ENCODE peak calls at places on chromosomes 5 and 9, in seven cellular contexts. H is right atrium auricular region; M is ELR; Y is stimulated activated CD4-positive, alpha-beta T cell treated with anti-CD3 and anti-CD28 coated beads, Interleukin-12 subunit alpha, Interleukin-12 subunit beta, amount 100 ng/mL, for 4 hours; E is stimulated activated effector memory CD8-positive, alpha-beta T cell treated with anti-CD3 and anti-CD28 coated beads, Interleukin-12 subunit alpha, Interleukin-12 subunit beta, amount 100 ng/mL, for 72 hours; A is neuronal stem cell; G is epithelial cell of esophagus. B is an unnamed sample.

GRCh38 chr5:135173662-135174290 is 139.7 kb upstream of the PITX1 start:
- DNase-seq in H (peak), M (no peak), Y (no peak), E (no peak), A (no peak), G (no peak), B (no peak)

GRCh38 chr9:134652291-134653225 is 11.0 kb downstream of the COL5A1 start:
- DNase-seq in H (no peak), M (no peak), Y (no peak), E (no peak), A (no peak), G (no peak), B (no peak)

GRCh38 chr9:26882154-26882553 is 10.4 kb downstream of the CAAP1 start:
- DNase-seq in H (no peak), M (no peak), Y (no peak), E (no peak), A (no peak), G (no peak), B (no peak)

GRCh38 chr9:105030285-105030684 is 102.3 kb upstream of the ABCA1 start:
- DNase-seq in H (no peak), M (no peak), Y (no peak), E (no peak), A (no peak), G (peak), B (no peak)

GRCh38 chr9:98852961-98853360 is 45.5 kb downstream of the GALNT12 start:
- DNase-seq in H (no peak), M (no peak), Y (no peak), E (no peak), A (no peak), G (no peak), B (no peak)

GRCh38 chr9:93470391-93470790 is 17.0 kb upstream of the FAM120AOS start:
- DNase-seq in H (no peak), M (no peak), Y (no peak), E (no peak), A (no peak), G (no peak), B (no peak)

GRCh38 chr9:133529457-133529856 is 4.7 kb upstream of the MYMK start:
- DNase-seq in H (no peak), M (no peak), Y (no peak), E (no peak), A (no peak), G (no peak), B (no peak)

GRCh38 chr5:80780761-80781285 is 126.0 kb upstream of the DHFR start:
- DNase-seq in H (no peak), M (no peak), Y (no peak), E (no peak), A (no peak), G (no peak), B (no peak)

GRCh38 chr5:18882162-18882561 is 1105.8 kb downstream of the CDH18 start:
- DNase-seq in H (no peak), M (no peak), Y (no peak), E (no peak), A (no peak), G (peak), B (peak)

GRCh38 chr9:36765077-36765390 is 192.3 kb downstream of the MELK start:
- DNase-seq in H (no peak), M (no peak), Y (no peak), E (no peak), A (no peak), G (no peak), B (no peak)

GRCh38 chr9:131837316-131837715 is 97.4 kb upstream of the RAPGEF1 start:
- DNase-seq in H (no peak), M (peak), Y (no peak), E (no peak), A (no peak), G (peak), B (no peak)